ENCODE peak calls at places on chromosomes 5 and 9, in four cellular contexts. X is mucosa of descending colon, R is prostate gland, Q is breast epithelium. I is an unnamed sample.

GRCh38 chr9:121634800-121635261 is 16.6 kb upstream of the DAB2IP start:
- DNase-seq in X (no peak), R (no peak), Q (no peak), I (no peak)

GRCh38 chr5:97111004-97111403 is 31.4 kb downstream of the LIX1 start:
- DNase-seq in X (no peak), R (no peak), Q (no peak), I (no peak)

GRCh38 chr9:105694320-105694847 is at the start of gene TMEM38B:
- DNase-seq in X (peak; percentile 92), R (peak; percentile 76), Q (no peak), I (peak; percentile 70)

GRCh38 chr5:79837707-79838620 is 148.3 kb downstream of the CMYA5 start:
- DNase-seq in X (no peak), R (no peak), Q (no peak), I (no peak)

GRCh38 chr5:4987431-4987830 is 152.7 kb upstream of the ADAMTS16 start:
- DNase-seq in X (no peak), R (no peak), Q (no peak), I (no peak)

GRCh38 chr5:168747987-168748777 is 169.0 kb upstream of the PANK3 start:
- DNase-seq in X (no peak), R (no peak), Q (no peak), I (peak; percentile 38)

GRCh38 chr5:113804264-113804663 is 290.8 kb downstream of the YTHDC2 start:
- DNase-seq in X (no peak), R (no peak), Q (no peak), I (no peak)

GRCh38 chr5:149615976-149616375 is 34.7 kb downstream of the ARHGEF37 start:
- DNase-seq in X (no peak), R (no peak), Q (no peak), I (no peak)

GRCh38 chr5:16976625-16977008 is 40.5 kb upstream of the MYO10 start:
- DNase-seq in X (no peak), R (no peak), Q (no peak), I (no peak)

GRCh38 chr5:36398137-36398536 is 96.4 kb upstream of the RANBP3L start:
- DNase-seq in X (no peak), R (no peak), Q (no peak), I (no peak)

GRCh38 chr5:159395202-159395601 is 64.9 kb upstream of the IL12B start:
- DNase-seq in X (no peak), R (no peak), Q (no peak), I (no peak)

GRCh38 chr5:37494756-37495155 is 115.6 kb downstream of the WDR70 start:
- DNase-seq in X (no peak), R (peak; percentile 15), Q (no peak), I (no peak)

GRCh38 chr9:89387970-89388867 is 69.9 kb downstream of the SECISBP2 start:
- DNase-seq in X (no peak), R (peak; percentile 33), Q (no peak), I (no peak)

GRCh38 chr5:88298425-88298824 is 29.8 kb upstream of the TMEM161B start:
- DNase-seq in X (no peak), R (no peak), Q (no peak), I (no peak)

GRCh38 chr5:132998553-132998952 is 27.8 kb downstream of the ZCCHC10 start:
- DNase-seq in X (no peak), R (no peak), Q (no peak), I (no peak)

GRCh38 chr9:99353408-99353807 is 131.3 kb downstream of the SEC61B start:
- DNase-seq in X (no peak), R (no peak), Q (no peak), I (no peak)

GRCh38 chr5:153496835-153497234 is 6.4 kb downstream of the GRIA1 start:
- DNase-seq in X (no peak), R (no peak), Q (no peak), I (no peak)

GRCh38 chr5:95284512-95285405 is at the start of gene MCTP1:
- DNase-seq in X (peak; percentile 49), R (no peak), Q (no peak), I (no peak)

GRCh38 chr9:98502976-98503325 is 205.8 kb downstream of the GABBR2 start:
- DNase-seq in X (no peak), R (no peak), Q (no peak), I (peak; percentile 78)

GRCh38 chr9:38249587-38250210 is 142.8 kb upstream of the ALDH1B1 start:
- DNase-seq in X (no peak), R (no peak), Q (no peak), I (no peak)

GRCh38 chr5:135609981-135610380 is 31.2 kb upstream of the CXCL14 start:
- DNase-seq in X (no peak), R (no peak), Q (no peak), I (no peak)

GRCh38 chr5:158050401-158050800 is 191.5 kb upstream of the CLINT1 start:
- DNase-seq in X (no peak), R (no peak), Q (no peak), I (no peak)

GRCh38 chr9:29241320-29241719 is 1668.0 kb upstream of the C9orf72 start:
- DNase-seq in X (no peak), R (no peak), Q (no peak), I (no peak)

GRCh38 chr9:92393686-92394085 is 10.7 kb downstream of the OGN start:
- DNase-seq in X (no peak), R (no peak), Q (no peak), I (no peak)

GRCh38 chr5:107104774-107105050 is 566.0 kb downstream of the EFNA5 start:
- DNase-seq in X (no peak), R (no peak), Q (no peak), I (no peak)

GRCh38 chr5:98770911-98771322 is 2.5 kb upstream of the RGMB start:
- DNase-seq in X (no peak), R (no peak), Q (no peak), I (no peak)

GRCh38 chr5:68332546-68332945 is 117.0 kb downstream of the PIK3R1 start:
- DNase-seq in X (no peak), R (no peak), Q (no peak), I (no peak)
- H3K4me1 ChIP-seq in X (peaks cover 17% of the 10 kb centered on the region), R (no peaks in the 10 kb centered on the region), Q (no peaks in the 10 kb centered on the region), I (no peaks in the 10 kb centered on the region)

GRCh38 chr5:137233726-137234125 is 265.4 kb downstream of the SPOCK1 start:
- DNase-seq in X (no peak), R (no peak), Q (no peak), I (no peak)
- H3K4me1 ChIP-seq in X (no peaks in the 10 kb centered on the region), R (peaks cover 3% of the 10 kb centered on the region), Q (no peaks in the 10 kb centered on the region), I (peaks cover 2% of the 10 kb centered on the region)

GRCh38 chr9:113598451-113598850 is 134.9 kb downstream of the RGS3 start:
- DNase-seq in X (no peak), R (no peak), Q (no peak), I (no peak)
- H3K4me1 ChIP-seq in X (no peaks in the 10 kb centered on the region), R (peaks cover 9% of the 10 kb centered on the region), Q (no peaks in the 10 kb centered on the region), I (peaks cover 40% of the 10 kb centered on the region)

DNA sequence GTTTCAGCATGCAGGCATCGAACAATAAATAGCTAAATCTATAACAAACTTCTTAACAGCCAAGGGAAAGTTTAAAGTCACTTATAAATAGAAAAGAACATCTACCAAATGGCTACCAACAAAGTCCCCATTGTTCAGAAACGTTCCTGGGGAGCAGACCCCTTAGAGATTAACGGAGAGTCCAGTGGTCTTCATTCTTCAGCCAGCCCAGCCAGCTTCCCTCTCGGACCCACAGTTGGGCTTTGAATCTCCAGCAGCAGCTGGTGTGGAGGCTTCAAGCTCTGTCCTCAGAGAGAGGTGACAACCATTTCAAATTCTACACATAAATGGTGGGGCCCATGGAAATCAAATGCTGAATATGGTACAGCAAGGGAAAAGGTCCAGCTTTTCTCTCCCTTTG is 11.2 kb downstream of the ENC1 start:
- DNase-seq in X (no peak), R (no peak), Q (no peak), I (no peak)
- H3K4me1 ChIP-seq in X (peaks cover 27% of the 10 kb centered on the region), R (peaks cover 2% of the 10 kb centered on the region), Q (no peaks in the 10 kb centered on the region), I (no peaks in the 10 kb centered on the region)

GRCh38 chr5:176412517-176413254 is 3.7 kb downstream of the CLTB start:
- DNase-seq in X (peak; percentile 19), R (no peak), Q (no peak), I (no peak)
- H3K4me1 ChIP-seq in X (peaks cover 40% of the 10 kb centered on the region), R (no peaks in the 10 kb centered on the region), Q (no peaks in the 10 kb centered on the region), I (peaks cover 3% of the 10 kb centered on the region)